ENCODE peak calls at places on chromosome 9, in four cellular contexts. One of them, this sample, is unnamed.

GRCh38 chr9:111852291-111852690 is 44.3 kb upstream of the UGCG start:
- DNase-seq in AML-193: no peak
- DNase-seq in NCI-H460: no peak
- DNase-seq in SJSA1: no peak
- DNase-seq in this sample: no peak

GRCh38 chr9:15244001-15244441 is 63.0 kb downstream of the TTC39B start:
- DNase-seq in AML-193: no peak
- DNase-seq in NCI-H460: no peak
- DNase-seq in SJSA1: no peak
- DNase-seq in this sample: no peak

GRCh38 chr9:91179237-91180138 is 182.2 kb downstream of the AUH start:
- DNase-seq in AML-193: no peak
- DNase-seq in NCI-H460: no peak
- DNase-seq in SJSA1: peak; percentile 52
- DNase-seq in this sample: no peak

GRCh38 chr9:112097712-112098688 is 77.1 kb downstream of the SUSD1 start:
- DNase-seq in AML-193: peak; percentile 80
- DNase-seq in NCI-H460: peak; percentile 73
- DNase-seq in SJSA1: peak; percentile 67
- DNase-seq in this sample: peak; percentile 38

GRCh38 chr9:107239474-107239873 is 43.6 kb upstream of the RAD23B start:
- DNase-seq in AML-193: peak; percentile 27
- DNase-seq in NCI-H460: peak; percentile 20
- DNase-seq in SJSA1: no peak
- DNase-seq in this sample: no peak

GRCh38 chr9:80878556-80878955 is 810.8 kb downstream of the TLE1 start:
- DNase-seq in AML-193: no peak
- DNase-seq in NCI-H460: no peak
- DNase-seq in SJSA1: no peak
- DNase-seq in this sample: no peak

GRCh38 chr9:114836769-114837168 is 30.9 kb upstream of the TNFSF15 start:
- DNase-seq in AML-193: no peak
- DNase-seq in NCI-H460: no peak
- DNase-seq in SJSA1: peak; percentile 67
- DNase-seq in this sample: no peak

GRCh38 chr9:137505421-137506140 is 44.6 kb downstream of the PNPLA7 start:
- DNase-seq in AML-193: no peak
- DNase-seq in NCI-H460: no peak
- DNase-seq in SJSA1: no peak
- DNase-seq in this sample: no peak

GRCh38 chr9:107422189-107422802 is 67.3 kb downstream of the KLF4 start:
- DNase-seq in AML-193: peak; percentile 49
- DNase-seq in NCI-H460: peak; percentile 83
- DNase-seq in SJSA1: peak; percentile 75
- DNase-seq in this sample: no peak

GRCh38 chr9:3873818-3874217 is 348.0 kb upstream of the RFX3 start:
- DNase-seq in AML-193: no peak
- DNase-seq in NCI-H460: no peak
- DNase-seq in SJSA1: no peak
- DNase-seq in this sample: no peak

GRCh38 chr9:116524778-116525470 is 162.2 kb upstream of the TRIM32 start:
- DNase-seq in AML-193: no peak
- DNase-seq in NCI-H460: no peak
- DNase-seq in SJSA1: no peak
- DNase-seq in this sample: no peak

GRCh38 chr9:88537743-88538055 is 2.7 kb downstream of the NXNL2 start:
- DNase-seq in AML-193: peak; percentile 53
- DNase-seq in NCI-H460: no peak
- DNase-seq in SJSA1: peak; percentile 64
- DNase-seq in this sample: no peak

GRCh38 chr9:34267660-34268059 is 61.4 kb downstream of the KIF24 start:
- DNase-seq in AML-193: no peak
- DNase-seq in NCI-H460: no peak
- DNase-seq in SJSA1: no peak
- DNase-seq in this sample: no peak

GRCh38 chr9:114906922-114907571 is 23.3 kb downstream of the TNFSF8 start:
- DNase-seq in AML-193: peak; percentile 14
- DNase-seq in NCI-H460: no peak
- DNase-seq in SJSA1: no peak
- DNase-seq in this sample: no peak

GRCh38 chr9:137141050-137141810 is 2.3 kb downstream of the GRIN1 start:
- DNase-seq in AML-193: no peak
- DNase-seq in NCI-H460: no peak
- DNase-seq in SJSA1: no peak
- DNase-seq in this sample: no peak

GRCh38 chr9:89597711-89598707 is 6.8 kb upstream of the GADD45G start:
- DNase-seq in AML-193: peak; percentile 56
- DNase-seq in NCI-H460: peak; percentile 75
- DNase-seq in SJSA1: no peak
- DNase-seq in this sample: no peak

GRCh38 chr9:6630502-6631206 is 14.9 kb downstream of the GLDC start:
- DNase-seq in AML-193: no peak
- DNase-seq in NCI-H460: no peak
- DNase-seq in SJSA1: no peak
- DNase-seq in this sample: no peak

GRCh38 chr9:129894106-129894823 is 59.0 kb downstream of the USP20 start:
- DNase-seq in AML-193: no peak
- DNase-seq in NCI-H460: no peak
- DNase-seq in SJSA1: no peak
- DNase-seq in this sample: no peak

GRCh38 chr9:70542339-70542931 is 128.0 kb upstream of the KLF9 start:
- DNase-seq in AML-193: no peak
- DNase-seq in NCI-H460: no peak
- DNase-seq in SJSA1: no peak
- DNase-seq in this sample: no peak

GRCh38 chr9:91777437-91777836 is 172.6 kb downstream of the ROR2 start:
- DNase-seq in AML-193: no peak
- DNase-seq in NCI-H460: no peak
- DNase-seq in SJSA1: no peak
- DNase-seq in this sample: no peak

GRCh38 chr9:128073260-128073886 is 5.3 kb downstream of the SLC25A25 start:
- DNase-seq in AML-193: no peak
- DNase-seq in NCI-H460: no peak
- DNase-seq in SJSA1: no peak
- DNase-seq in this sample: no peak

This sample was measured in Panc1.